ENCODE peak calls at places on chromosomes 1 and 21, in nine cellular contexts. One of them, this sample, is unnamed. For H3K9me3 and H3K9me2, the result is how much of the 10 kb centered on the place peaks cover.

GRCh38 chr1:2590233-2591141 is 3.9 kb downstream of the PRXL2B start:
- DNase-seq in hepatocyte: no peak
- DNase-seq in PC-3: no peak
- DNase-seq in HCT116: no peak
- DNase-seq in Karpas-422: no peak
- DNase-seq in MM.1S: no peak
- DNase-seq in GM23248: no peak
- DNase-seq in SK-N-SH: peak
- DNase-seq in PC-9: no peak
- DNase-seq in this sample: no peak

GRCh38 chr1:46539968-46540367 is 11.5 kb downstream of the KNCN start:
- DNase-seq in hepatocyte: no peak
- DNase-seq in PC-3: peak
- DNase-seq in HCT116: no peak
- DNase-seq in Karpas-422: no peak
- DNase-seq in MM.1S: no peak
- DNase-seq in GM23248: peak
- DNase-seq in SK-N-SH: no peak
- DNase-seq in PC-9: no peak
- DNase-seq in this sample: no peak

GRCh38 chr1:216758182-216758581 is 35.0 kb upstream of the ESRRG start:
- DNase-seq in hepatocyte: no peak
- DNase-seq in PC-3: no peak
- DNase-seq in HCT116: no peak
- DNase-seq in Karpas-422: no peak
- DNase-seq in MM.1S: no peak
- DNase-seq in GM23248: no peak
- DNase-seq in SK-N-SH: peak
- DNase-seq in PC-9: no peak
- DNase-seq in this sample: no peak

GRCh38 chr1:151710187-151710586 is 6.4 kb downstream of the CELF3 start:
- DNase-seq in hepatocyte: no peak
- DNase-seq in PC-3: no peak
- DNase-seq in HCT116: no peak
- DNase-seq in Karpas-422: peak
- DNase-seq in MM.1S: no peak
- DNase-seq in GM23248: peak
- DNase-seq in SK-N-SH: peak
- DNase-seq in PC-9: peak
- DNase-seq in this sample: peak

GRCh38 chr1:109396971-109397370 is 747 bp downstream of the SORT1 start:
- DNase-seq in hepatocyte: no peak
- DNase-seq in PC-3: peak
- DNase-seq in HCT116: no peak
- DNase-seq in Karpas-422: no peak
- DNase-seq in MM.1S: no peak
- DNase-seq in GM23248: no peak
- DNase-seq in SK-N-SH: no peak
- DNase-seq in PC-9: no peak
- DNase-seq in this sample: peak

GRCh38 chr1:19643602-19644419 is at the start of gene NBL1:
- DNase-seq in hepatocyte: peak
- DNase-seq in PC-3: peak
- DNase-seq in HCT116: no peak
- DNase-seq in Karpas-422: no peak
- DNase-seq in MM.1S: no peak
- DNase-seq in GM23248: peak
- DNase-seq in SK-N-SH: peak
- DNase-seq in PC-9: peak
- DNase-seq in this sample: no peak

GRCh38 chr1:79982218-79982617 is 975.7 kb upstream of the ADGRL4 start:
- DNase-seq in hepatocyte: peak
- DNase-seq in PC-3: no peak
- DNase-seq in HCT116: no peak
- DNase-seq in Karpas-422: no peak
- DNase-seq in MM.1S: peak
- DNase-seq in GM23248: peak
- DNase-seq in SK-N-SH: no peak
- DNase-seq in PC-9: no peak
- DNase-seq in this sample: no peak

GRCh38 chr1:179087665-179088064 is 5.8 kb downstream of the TOR3A start:
- DNase-seq in hepatocyte: no peak
- DNase-seq in PC-3: no peak
- DNase-seq in HCT116: no peak
- DNase-seq in Karpas-422: peak
- DNase-seq in MM.1S: no peak
- DNase-seq in GM23248: peak
- DNase-seq in SK-N-SH: no peak
- DNase-seq in PC-9: no peak
- DNase-seq in this sample: peak

GRCh38 chr1:95793893-95794292 is 559.9 kb downstream of the RWDD3 start:
- DNase-seq in hepatocyte: peak
- DNase-seq in PC-3: peak
- DNase-seq in HCT116: no peak
- DNase-seq in Karpas-422: no peak
- DNase-seq in MM.1S: no peak
- DNase-seq in GM23248: peak
- DNase-seq in SK-N-SH: no peak
- DNase-seq in PC-9: no peak
- DNase-seq in this sample: no peak

GRCh38 chr21:44921928-44922327 is 1.2 kb upstream of the ITGB2 start:
- DNase-seq in hepatocyte: no peak
- DNase-seq in PC-3: no peak
- DNase-seq in HCT116: no peak
- DNase-seq in Karpas-422: no peak
- DNase-seq in MM.1S: no peak
- DNase-seq in GM23248: no peak
- DNase-seq in SK-N-SH: no peak
- DNase-seq in PC-9: no peak
- DNase-seq in this sample: no peak

GRCh38 chr21:44918581-44919033 is 2.1 kb downstream of the ITGB2 start:
- DNase-seq in hepatocyte: no peak
- DNase-seq in PC-3: no peak
- DNase-seq in HCT116: no peak
- DNase-seq in Karpas-422: no peak
- DNase-seq in MM.1S: no peak
- DNase-seq in GM23248: no peak
- DNase-seq in SK-N-SH: no peak
- DNase-seq in PC-9: no peak
- DNase-seq in this sample: no peak

GRCh38 chr21:44920694-44921604 is at the start of gene ITGB2:
- DNase-seq in hepatocyte: no peak
- DNase-seq in PC-3: no peak
- DNase-seq in HCT116: no peak
- DNase-seq in Karpas-422: peak
- DNase-seq in MM.1S: no peak
- DNase-seq in GM23248: no peak
- DNase-seq in SK-N-SH: no peak
- DNase-seq in PC-9: no peak
- DNase-seq in this sample: peak

GRCh38 chr21:44919111-44919912 is 1.4 kb downstream of the ITGB2 start:
- DNase-seq in hepatocyte: no peak
- DNase-seq in PC-3: no peak
- DNase-seq in HCT116: no peak
- DNase-seq in Karpas-422: no peak
- DNase-seq in MM.1S: no peak
- DNase-seq in GM23248: peak
- DNase-seq in SK-N-SH: no peak
- DNase-seq in PC-9: no peak
- DNase-seq in this sample: no peak

DNA sequence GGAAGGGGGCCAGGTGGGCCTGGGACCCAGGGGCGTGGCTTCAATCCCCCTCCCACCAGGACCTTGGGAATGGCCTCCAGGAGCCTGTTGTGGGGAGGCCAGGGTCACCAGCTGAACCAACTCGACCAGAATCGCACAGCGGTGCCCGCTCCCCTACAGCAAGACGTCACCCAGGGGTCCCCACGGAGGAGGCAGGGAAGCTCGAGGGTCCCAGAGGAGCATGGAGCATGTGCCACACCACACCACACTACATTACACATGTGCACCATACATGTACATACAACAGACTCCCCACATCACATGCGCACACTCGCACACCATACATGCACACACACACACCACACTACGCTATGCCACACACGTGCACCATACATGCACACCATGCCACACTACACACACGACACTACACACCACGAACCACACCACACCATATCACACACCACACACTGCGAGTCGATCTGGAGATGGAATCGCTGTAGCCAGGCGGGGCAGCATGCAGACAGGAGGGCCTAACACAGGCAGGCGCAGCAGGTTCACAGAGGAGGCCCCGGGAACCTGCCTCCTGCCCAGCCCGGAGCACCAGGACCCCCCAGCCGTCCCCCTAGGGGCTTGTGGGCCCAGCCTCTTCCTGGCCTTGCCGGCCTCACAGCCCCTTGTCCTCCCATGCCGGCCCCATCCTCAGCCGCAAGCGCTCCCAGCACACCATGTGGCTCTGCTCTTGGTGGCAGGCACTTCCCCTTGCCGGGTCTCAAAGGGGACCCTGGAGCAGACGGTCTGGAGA is 596 bp downstream of the ITGB2 start:
- DNase-seq in hepatocyte: no peak
- DNase-seq in PC-3: no peak
- DNase-seq in HCT116: no peak
- DNase-seq in Karpas-422: peak
- DNase-seq in MM.1S: no peak
- DNase-seq in GM23248: no peak
- DNase-seq in SK-N-SH: no peak
- DNase-seq in PC-9: no peak
- DNase-seq in this sample: no peak
- H2AFZ ChIP-seq in hepatocyte: no peak
- H2AFZ ChIP-seq in PC-3: no peak
- H2AFZ ChIP-seq in HCT116: no peak
- H2AFZ ChIP-seq in Karpas-422: no peak
- H2AFZ ChIP-seq in MM.1S: no peak
- H2AFZ ChIP-seq in GM23248: no peak
- H2AFZ ChIP-seq in SK-N-SH: no peak
- H2AFZ ChIP-seq in PC-9: no peak
- H2AFZ ChIP-seq in this sample: no peak

GRCh38 chr1:171366816-171367215 is 52.8 kb downstream of the FMO4 start:
- DNase-seq in hepatocyte: no peak
- DNase-seq in PC-3: no peak
- DNase-seq in HCT116: no peak
- DNase-seq in Karpas-422: no peak
- DNase-seq in MM.1S: no peak
- DNase-seq in GM23248: no peak
- DNase-seq in SK-N-SH: no peak
- DNase-seq in PC-9: no peak
- DNase-seq in this sample: no peak
- H3K9me3 ChIP-seq in hepatocyte: under half
- H3K9me3 ChIP-seq in PC-3: under half
- H3K9me3 ChIP-seq in HCT116: under half
- H3K9me3 ChIP-seq in Karpas-422: under half
- H3K9me3 ChIP-seq in MM.1S: under half
- H3K9me3 ChIP-seq in GM23248: under half
- H3K9me3 ChIP-seq in SK-N-SH: under half
- H3K9me3 ChIP-seq in PC-9: under half
- H3K9me3 ChIP-seq in this sample: under half

GRCh38 chr1:114043046-114043445 is 63.8 kb downstream of the OLFML3 start:
- DNase-seq in hepatocyte: no peak
- DNase-seq in PC-3: no peak
- DNase-seq in HCT116: no peak
- DNase-seq in Karpas-422: no peak
- DNase-seq in MM.1S: no peak
- DNase-seq in GM23248: no peak
- DNase-seq in SK-N-SH: no peak
- DNase-seq in PC-9: no peak
- DNase-seq in this sample: no peak

GRCh38 chr1:114037952-114038867 is 58.9 kb downstream of the OLFML3 start:
- DNase-seq in hepatocyte: no peak
- DNase-seq in PC-3: peak
- DNase-seq in HCT116: no peak
- DNase-seq in Karpas-422: no peak
- DNase-seq in MM.1S: no peak
- DNase-seq in GM23248: no peak
- DNase-seq in SK-N-SH: no peak
- DNase-seq in PC-9: no peak
- DNase-seq in this sample: no peak

GRCh38 chr1:114040273-114041043 is 61.2 kb downstream of the OLFML3 start:
- DNase-seq in hepatocyte: no peak
- DNase-seq in PC-3: no peak
- DNase-seq in HCT116: no peak
- DNase-seq in Karpas-422: no peak
- DNase-seq in MM.1S: no peak
- DNase-seq in GM23248: peak
- DNase-seq in SK-N-SH: no peak
- DNase-seq in PC-9: no peak
- DNase-seq in this sample: no peak

GRCh38 chr1:114043548-114043947 is 64.3 kb downstream of the OLFML3 start:
- DNase-seq in hepatocyte: no peak
- DNase-seq in PC-3: no peak
- DNase-seq in HCT116: no peak
- DNase-seq in Karpas-422: no peak
- DNase-seq in MM.1S: no peak
- DNase-seq in GM23248: no peak
- DNase-seq in SK-N-SH: no peak
- DNase-seq in PC-9: no peak
- DNase-seq in this sample: no peak
- H3K9me2 ChIP-seq in hepatocyte: under half
- H3K9me2 ChIP-seq in PC-3: under half
- H3K9me2 ChIP-seq in HCT116: under half
- H3K9me2 ChIP-seq in Karpas-422: under half
- H3K9me2 ChIP-seq in MM.1S: under half
- H3K9me2 ChIP-seq in GM23248: under half
- H3K9me2 ChIP-seq in SK-N-SH: under half
- H3K9me2 ChIP-seq in PC-9: under half
- H3K9me2 ChIP-seq in this sample: under half

GRCh38 chr1:161707503-161707902 is 474 bp downstream of the FCRLA start:
- DNase-seq in hepatocyte: no peak
- DNase-seq in PC-3: no peak
- DNase-seq in HCT116: no peak
- DNase-seq in Karpas-422: peak
- DNase-seq in MM.1S: no peak
- DNase-seq in GM23248: no peak
- DNase-seq in SK-N-SH: no peak
- DNase-seq in PC-9: no peak
- DNase-seq in this sample: no peak

GRCh38 chr1:161705537-161705936 is 1.5 kb upstream of the FCRLA start:
- DNase-seq in hepatocyte: no peak
- DNase-seq in PC-3: no peak
- DNase-seq in HCT116: no peak
- DNase-seq in Karpas-422: peak
- DNase-seq in MM.1S: no peak
- DNase-seq in GM23248: peak
- DNase-seq in SK-N-SH: no peak
- DNase-seq in PC-9: no peak
- DNase-seq in this sample: peak

GRCh38 chr1:161709373-161709772 is 2.3 kb downstream of the FCRLA start:
- DNase-seq in hepatocyte: no peak
- DNase-seq in PC-3: no peak
- DNase-seq in HCT116: no peak
- DNase-seq in Karpas-422: peak
- DNase-seq in MM.1S: no peak
- DNase-seq in GM23248: no peak
- DNase-seq in SK-N-SH: no peak
- DNase-seq in PC-9: no peak
- DNase-seq in this sample: peak

GRCh38 chr1:161706483-161707347 is at the start of gene FCRLA:
- DNase-seq in hepatocyte: peak
- DNase-seq in PC-3: peak
- DNase-seq in HCT116: no peak
- DNase-seq in Karpas-422: peak
- DNase-seq in MM.1S: peak
- DNase-seq in GM23248: peak
- DNase-seq in SK-N-SH: no peak
- DNase-seq in PC-9: no peak
- DNase-seq in this sample: peak

GRCh38 chr1:161706116-161706482 is 930 bp upstream of the FCRLA start:
- DNase-seq in hepatocyte: no peak
- DNase-seq in PC-3: no peak
- DNase-seq in HCT116: no peak
- DNase-seq in Karpas-422: peak
- DNase-seq in MM.1S: no peak
- DNase-seq in GM23248: peak
- DNase-seq in SK-N-SH: no peak
- DNase-seq in PC-9: no peak
- DNase-seq in this sample: no peak
- H2AFZ ChIP-seq in hepatocyte: no peak
- H2AFZ ChIP-seq in PC-3: no peak
- H2AFZ ChIP-seq in HCT116: no peak
- H2AFZ ChIP-seq in Karpas-422: no peak
- H2AFZ ChIP-seq in MM.1S: peak
- H2AFZ ChIP-seq in GM23248: peak
- H2AFZ ChIP-seq in SK-N-SH: peak
- H2AFZ ChIP-seq in PC-9: no peak
- H2AFZ ChIP-seq in this sample: peak